ENCODE peak calls at places on chromosomes 12 and 14, in five cellular contexts. C is CD8-positive, alpha-beta T cell; J is IMR-90; B is left ventricle myocardium inferior; G is fibroblast of the conjunctiva. P is an unnamed sample.

GRCh38 chr14:55450124-55450523 is 9.7 kb upstream of the TBPL2 start:
- DNase-seq in C (no peak), J (no peak), B (no peak), G (no peak), P (no peak)

GRCh38 chr12:124687695-124688301 is 120.4 kb upstream of the NCOR2 start:
- DNase-seq in C (peak; percentile 9), J (no peak), B (peak; percentile 56), G (no peak), P (no peak)

GRCh38 chr12:114711689-114712152 is 27.7 kb upstream of the TBX3 start:
- DNase-seq in C (no peak), J (no peak), B (no peak), G (no peak), P (no peak)

GRCh38 chr12:120790114-120790513 is 64.5 kb downstream of the ACADS start:
- DNase-seq in C (no peak), J (no peak), B (no peak), G (no peak), P (no peak)

GRCh38 chr14:75566321-75566720 is 12.1 kb upstream of the FLVCR2 start:
- DNase-seq in C (peak; percentile 48), J (no peak), B (no peak), G (no peak), P (peak; percentile 37)

GRCh38 chr12:34198924-34199323 is 176.6 kb downstream of the ALG10 start:
- DNase-seq in C (no peak), J (no peak), B (no peak), G (no peak), P (no peak)

GRCh38 chr12:110585231-110585799 is 2.2 kb upstream of the PPTC7 start:
- DNase-seq in C (peak; percentile 17), J (peak; percentile 32), B (no peak), G (no peak), P (peak; percentile 27)

GRCh38 chr14:72615511-72616121 is 278.3 kb downstream of the DPF3 start:
- DNase-seq in C (no peak), J (peak; percentile 47), B (no peak), G (no peak), P (no peak)

GRCh38 chr12:52235822-52236291 is 2.8 kb downstream of the KRT7 start:
- DNase-seq in C (no peak), J (no peak), B (no peak), G (no peak), P (no peak)

GRCh38 chr14:91946313-91947195 is 940 bp downstream of the FBLN5 start:
- DNase-seq in C (no peak), J (peak; percentile 41), B (no peak), G (no peak), P (no peak)

GRCh38 chr14:91249841-91250616 is 5.5 kb upstream of the GPR68 start:
- DNase-seq in C (peak; percentile 28), J (no peak), B (no peak), G (no peak), P (peak; percentile 47)

GRCh38 chr14:52086755-52087154 is 17.9 kb upstream of the NID2 start:
- DNase-seq in C (no peak), J (peak; percentile 81), B (no peak), G (no peak), P (no peak)

GRCh38 chr12:2395352-2395977 is 342.7 kb downstream of the CACNA1C start:
- DNase-seq in C (peak; percentile 18), J (peak; percentile 28), B (peak; percentile 42), G (peak; percentile 26), P (no peak)

GRCh38 chr12:43914923-43915468 is 79.1 kb downstream of the TMEM117 start:
- DNase-seq in C (no peak), J (no peak), B (no peak), G (no peak), P (no peak)

GRCh38 chr14:60311417-60311816 is 62.4 kb downstream of the PPM1A start:
- DNase-seq in C (no peak), J (peak; percentile 66), B (no peak), G (peak; percentile 34), P (no peak)

GRCh38 chr12:115037830-115038229 is 353.9 kb upstream of the TBX3 start:
- DNase-seq in C (no peak), J (peak; percentile 16), B (no peak), G (peak; percentile 48), P (no peak)

GRCh38 chr14:52840916-52841315 is 49.5 kb upstream of the GNPNAT1 start:
- DNase-seq in C (no peak), J (peak; percentile 71), B (no peak), G (peak; percentile 41), P (no peak)

GRCh38 chr12:6322969-6323339 is 12.5 kb downstream of the PLEKHG6 start:
- DNase-seq in C (no peak), J (no peak), B (no peak), G (no peak), P (no peak)

GRCh38 chr14:89379006-89379405 is 38.0 kb downstream of the FOXN3 start:
- DNase-seq in C (no peak), J (no peak), B (no peak), G (no peak), P (no peak)

GRCh38 chr14:104109731-104110361 is 24.3 kb downstream of the ASPG start:
- DNase-seq in C (no peak), J (no peak), B (peak; percentile 12), G (no peak), P (no peak)

GRCh38 chr14:74525361-74525851 is 31.8 kb downstream of the ISCA2 start:
- DNase-seq in C (no peak), J (no peak), B (no peak), G (no peak), P (no peak)

GRCh38 chr14:51240804-51241380 is 845 bp downstream of the TMX1 start:
- DNase-seq in C (no peak), J (no peak), B (no peak), G (no peak), P (no peak)

GRCh38 chr14:21087294-21088091 is 11.0 kb downstream of the ZNF219 start:
- DNase-seq in C (peak; percentile 75), J (peak; percentile 98), B (no peak), G (peak; percentile 93), P (peak; percentile 80)

GRCh38 chr14:54652188-54652889 is 85.4 kb downstream of the SAMD4A start:
- DNase-seq in C (no peak), J (peak; percentile 100), B (peak; percentile 84), G (peak; percentile 98), P (no peak)

GRCh38 chr14:59328410-59328809 is 136.8 kb downstream of the GPR135 start:
- DNase-seq in C (no peak), J (peak; percentile 27), B (no peak), G (no peak), P (no peak)

GRCh38 chr12:49296034-49296835 is 1.3 kb downstream of the PRPH start:
- DNase-seq in C (peak; percentile 74), J (no peak), B (no peak), G (no peak), P (peak; percentile 42)

GRCh38 chr12:119061208-119061796 is 80.0 kb downstream of the SRRM4 start:
- DNase-seq in C (no peak), J (peak; percentile 7), B (peak; percentile 64), G (no peak), P (no peak)

GRCh38 chr12:54352891-54353874 is 11.1 kb downstream of the GPR84 start:
- DNase-seq in C (no peak), J (peak; percentile 72), B (no peak), G (no peak), P (no peak)

P was measured in effector CD4-positive, alpha-beta T cell.